ENCODE peak calls at places on chromosomes 2 and 18, in four cellular contexts. Y, S, E and W are unnamed samples.

GRCh38 chr2:157792345-157793052 is 83.6 kb downstream of the ACVR1 start:
- DNase-seq in Y (no peak), S (no peak), E (no peak), W (no peak)

GRCh38 chr2:675460-675859 is 1.7 kb downstream of the TMEM18 start:
- DNase-seq in Y (no peak), S (no peak), E (no peak), W (no peak)

GRCh38 chr2:226699321-226699720 is 100.3 kb downstream of the IRS1 start:
- DNase-seq in Y (no peak), S (no peak), E (no peak), W (no peak)

GRCh38 chr2:111900859-111901258 is 2.5 kb downstream of the MERTK start:
- DNase-seq in Y (no peak), S (peak), E (peak), W (no peak)

GRCh38 chr18:44744206-44745180 is 63.8 kb downstream of the SETBP1 start:
- DNase-seq in Y (no peak), S (peak), E (no peak), W (no peak)

GRCh38 chr2:10142640-10142965 is 20.1 kb downstream of the RRM2 start:
- DNase-seq in Y (no peak), S (no peak), E (no peak), W (no peak)

GRCh38 chr2:144382848-144383247 is 137.1 kb downstream of the ZEB2 start:
- DNase-seq in Y (no peak), S (no peak), E (no peak), W (no peak)

GRCh38 chr2:217293607-217294006 is 433.7 kb upstream of the TNP1 start:
- DNase-seq in Y (no peak), S (no peak), E (no peak), W (no peak)

GRCh38 chr2:100895402-100895801 is 75.5 kb downstream of the NPAS2 start:
- DNase-seq in Y (no peak), S (peak), E (no peak), W (no peak)

GRCh38 chr18:47968721-47969120 is 38.3 kb upstream of the SMAD2 start:
- DNase-seq in Y (no peak), S (no peak), E (no peak), W (no peak)

GRCh38 chr2:218983971-218984238 is 1.1 kb downstream of the FEV start:
- DNase-seq in Y (no peak), S (no peak), E (no peak), W (no peak)

GRCh38 chr2:96697476-96697875 is 42.4 kb downstream of the LMAN2L start:
- DNase-seq in Y (no peak), S (no peak), E (no peak), W (no peak)

GRCh38 chr18:34709631-34710429 is at the start of gene DTNA:
- DNase-seq in Y (no peak), S (peak), E (no peak), W (no peak)

GRCh38 chr2:191740776-191741175 is 62.8 kb downstream of the NABP1 start:
- DNase-seq in Y (no peak), S (no peak), E (no peak), W (no peak)

GRCh38 chr2:195486987-195487644 is 169.9 kb upstream of the SLC39A10 start:
- DNase-seq in Y (peak), S (no peak), E (no peak), W (no peak)

GRCh38 chr2:109428841-109429710 is 184.7 kb downstream of the SEPTIN10 start:
- DNase-seq in Y (no peak), S (no peak), E (no peak), W (no peak)

GRCh38 chr2:128298286-128298685 is 20.4 kb downstream of the HS6ST1 start:
- DNase-seq in Y (no peak), S (no peak), E (no peak), W (no peak)

GRCh38 chr18:5710235-5710634 is 166.4 kb upstream of the EPB41L3 start:
- DNase-seq in Y (no peak), S (no peak), E (no peak), W (no peak)

GRCh38 chr18:13216092-13216582 is 2.4 kb upstream of the LDLRAD4 start:
- DNase-seq in Y (peak), S (peak), E (peak), W (peak)

GRCh38 chr2:135694711-135695110 is 46.9 kb upstream of the UBXN4 start:
- DNase-seq in Y (no peak), S (no peak), E (no peak), W (no peak)

DNA sequence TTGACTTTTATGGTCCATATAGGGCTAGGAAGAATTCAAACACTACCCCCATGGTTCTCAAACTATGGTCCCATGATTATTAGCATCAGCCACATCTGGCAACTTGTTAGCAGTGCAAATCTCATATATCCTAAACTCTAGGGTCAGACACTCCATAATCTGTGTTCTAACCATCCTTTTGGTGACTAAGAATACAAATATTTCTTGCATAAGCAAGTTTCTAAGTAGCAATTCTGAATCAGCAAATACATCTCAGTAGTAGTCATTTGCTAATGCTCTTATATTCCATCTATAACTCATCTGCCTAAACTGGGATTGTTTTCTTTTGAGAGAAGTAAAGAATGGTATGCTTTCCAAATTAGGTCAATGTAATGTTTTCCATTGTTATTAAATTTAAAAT is 447.3 kb downstream of the TMX3 start:
- DNase-seq in Y (no peak), S (no peak), E (no peak), W (no peak)
- TF ChIP-seq JUND in Y (no peak), S (peak), E (no peak), W (no peak)

DNA sequence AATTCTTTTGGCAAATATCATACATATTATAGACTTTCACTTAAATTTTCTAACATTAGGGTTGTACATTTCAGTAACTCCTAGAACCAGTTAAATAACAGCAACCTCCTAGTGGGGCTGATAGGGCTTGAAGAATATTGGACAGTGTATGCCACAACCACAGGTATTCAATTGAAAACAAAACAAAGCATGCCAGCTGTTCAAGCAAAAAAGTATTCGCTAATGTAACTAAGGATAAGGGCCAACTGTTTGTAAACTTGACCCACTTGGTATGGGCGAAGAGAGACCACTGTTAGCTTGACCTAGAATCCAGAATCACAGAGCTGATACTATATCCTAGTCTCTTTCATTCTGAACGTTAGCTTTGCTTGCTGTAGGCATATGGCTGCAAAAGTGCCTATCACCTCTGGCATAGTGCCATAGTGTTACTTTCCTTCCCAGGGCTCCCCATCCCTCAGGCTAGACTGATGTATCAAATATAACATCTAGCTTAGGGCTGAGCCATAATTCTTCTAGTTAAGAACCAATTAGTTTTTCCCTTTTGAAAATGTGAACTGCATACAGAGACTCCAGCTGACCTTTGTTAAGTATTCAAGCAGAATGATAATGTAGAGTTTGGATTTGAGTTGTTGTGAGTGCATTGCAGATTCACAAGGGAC is 458.8 kb upstream of the NRXN1 start:
- DNase-seq in Y (no peak), S (peak), E (no peak), W (no peak)
- TF ChIP-seq JUND in Y (no peak), S (no peak), E (no peak), W (no peak)

GRCh38 chr18:62738638-62739037 is 23.3 kb downstream of the PHLPP1 start:
- DNase-seq in Y (no peak), S (no peak), E (no peak), W (no peak)

GRCh38 chr18:62744076-62744705 is 28.9 kb downstream of the PHLPP1 start:
- DNase-seq in Y (no peak), S (no peak), E (peak), W (no peak)

GRCh38 chr18:62739911-62740310 is 24.6 kb downstream of the PHLPP1 start:
- DNase-seq in Y (no peak), S (no peak), E (no peak), W (no peak)

GRCh38 chr18:62741584-62741983 is 26.2 kb downstream of the PHLPP1 start:
- DNase-seq in Y (no peak), S (no peak), E (peak), W (no peak)

GRCh38 chr18:62741118-62741566 is 25.8 kb downstream of the PHLPP1 start:
- DNase-seq in Y (peak), S (no peak), E (peak), W (no peak)
- TF ChIP-seq JUND in Y (peak), S (peak), E (peak), W (no peak)

DNA sequence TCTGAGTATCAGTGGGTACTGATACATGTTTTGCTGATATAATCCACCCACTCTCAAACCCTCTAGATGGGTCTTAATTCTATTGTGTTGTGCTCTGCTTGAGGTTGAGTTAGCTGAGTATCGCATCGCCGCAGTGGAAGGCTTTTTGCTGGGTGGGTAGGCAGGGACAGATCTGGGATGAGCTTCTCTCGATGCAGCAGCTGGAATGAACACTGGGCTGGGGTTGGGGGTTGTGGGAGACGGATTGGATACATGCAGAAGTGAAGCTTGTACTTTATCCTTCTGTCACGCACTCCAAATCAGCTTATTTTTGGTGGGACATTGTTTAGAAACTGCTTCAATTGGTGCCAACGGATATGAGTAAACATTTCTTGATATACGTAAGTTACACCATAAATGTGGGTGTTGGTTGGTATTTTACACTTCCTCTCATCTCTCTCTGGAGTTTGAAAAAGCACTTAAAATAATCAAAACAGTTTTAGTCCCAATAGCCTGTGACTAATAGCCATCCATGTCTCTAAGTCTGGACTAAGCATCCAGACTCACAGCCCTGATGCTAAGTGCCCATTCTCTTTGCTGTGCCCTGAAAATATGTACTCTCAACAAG is 107.1 kb downstream of the POLE4 start:
- DNase-seq in Y (no peak), S (no peak), E (no peak), W (no peak)
- TF ChIP-seq JUND in Y (no peak), S (no peak), E (no peak), W (no peak)

DNA sequence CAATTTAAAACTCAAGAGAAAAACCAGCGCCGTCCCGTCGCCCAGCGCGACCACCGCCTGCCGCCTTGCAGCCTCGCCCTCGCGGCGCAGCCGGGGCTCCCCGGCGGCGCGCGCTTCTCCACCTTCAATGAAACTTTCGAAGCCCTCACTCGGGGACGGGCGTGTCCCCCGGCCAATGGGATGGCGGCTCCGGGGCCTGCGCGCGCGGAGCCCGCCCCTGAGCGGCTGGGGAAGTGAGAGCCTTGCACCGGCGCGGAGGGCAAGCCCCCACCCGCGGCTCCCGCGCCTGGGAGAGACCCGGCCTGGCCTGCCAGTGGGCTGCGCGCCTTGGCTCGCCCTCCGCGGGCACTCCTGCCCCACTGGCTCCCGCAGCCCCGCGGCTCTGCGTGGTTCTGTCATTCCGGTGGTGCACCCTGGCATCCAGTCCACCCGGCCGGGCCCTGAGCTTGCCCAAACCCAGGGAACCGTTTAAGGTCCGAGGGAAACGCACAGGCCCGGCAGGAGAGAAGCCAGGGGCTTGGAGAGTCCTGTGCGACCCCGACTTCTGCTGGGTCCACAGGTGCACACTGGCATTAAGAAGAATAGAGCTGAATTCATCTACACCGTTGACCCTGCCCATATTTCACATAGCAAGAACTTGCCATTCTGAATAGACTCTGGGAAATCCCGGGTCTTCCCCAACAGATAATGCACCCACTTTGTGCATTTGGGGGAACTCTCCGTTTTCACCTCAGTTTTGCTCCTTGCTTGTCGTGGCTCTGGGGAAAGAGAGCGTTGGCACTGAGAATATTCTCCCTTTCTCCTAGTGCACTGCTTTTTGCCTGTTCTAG is at the start of gene PIEZO2:
- DNase-seq in Y (no peak), S (peak), E (peak), W (no peak)
- TF ChIP-seq JUND in Y (no peak), S (no peak), E (no peak), W (no peak)

DNA sequence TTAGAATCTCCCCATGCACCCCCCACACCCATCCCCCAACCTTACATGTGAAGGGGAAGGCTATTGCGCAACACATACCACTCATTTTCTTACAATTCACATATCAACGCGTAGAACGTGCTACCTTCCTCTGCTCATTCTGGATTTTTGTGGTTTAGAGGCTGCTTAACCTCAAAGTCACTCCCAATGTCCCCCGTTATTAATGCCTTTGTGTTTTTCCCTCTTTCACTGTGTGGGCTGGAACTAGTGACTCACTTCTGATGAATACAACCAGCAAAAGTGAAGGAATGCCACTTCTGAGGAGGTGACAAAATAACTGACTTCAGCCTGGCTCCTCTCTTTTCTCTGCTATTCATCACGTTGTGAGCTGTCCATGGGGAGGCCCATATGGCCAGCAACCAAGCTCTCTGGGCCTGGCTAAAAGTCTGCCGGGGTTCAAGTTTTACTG is 342.5 kb upstream of the NXPH2 start:
- DNase-seq in Y (peak), S (no peak), E (no peak), W (no peak)
- TF ChIP-seq JUND in Y (peak), S (no peak), E (no peak), W (no peak)

DNA sequence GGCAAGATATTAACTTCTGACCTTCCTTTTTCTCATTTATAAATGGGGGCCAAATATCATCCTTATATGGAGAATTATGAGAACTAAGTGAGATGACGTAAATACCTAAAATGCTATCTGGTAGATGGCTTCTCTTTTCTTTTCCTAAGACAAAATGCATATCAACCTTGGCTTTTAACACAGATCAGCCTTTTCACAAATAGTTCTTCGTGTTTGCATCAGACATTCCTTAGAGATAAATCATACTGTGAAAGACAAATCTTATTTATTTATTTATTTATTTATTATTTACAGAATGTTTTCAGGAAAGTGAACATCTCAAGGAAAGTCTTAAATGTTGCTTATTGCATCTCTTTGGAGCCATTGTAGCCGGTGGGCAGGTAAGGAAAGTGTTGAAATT is 62.8 kb downstream of the NBEAL1 start:
- DNase-seq in Y (no peak), S (no peak), E (no peak), W (no peak)
- TF ChIP-seq JUND in Y (no peak), S (no peak), E (no peak), W (no peak)

GRCh38 chr2:225429718-225430117 is 30.2 kb downstream of the NYAP2 start:
- DNase-seq in Y (no peak), S (peak), E (no peak), W (no peak)
- TF ChIP-seq JUND in Y (no peak), S (no peak), E (no peak), W (no peak)

GRCh38 chr2:23420091-23420839 is 35.3 kb downstream of the KLHL29 start:
- DNase-seq in Y (no peak), S (peak), E (no peak), W (no peak)

GRCh38 chr2:23420840-23421476 is 36.0 kb downstream of the KLHL29 start:
- DNase-seq in Y (no peak), S (peak), E (no peak), W (no peak)

GRCh38 chr2:23418056-23418455 is 33.1 kb downstream of the KLHL29 start:
- DNase-seq in Y (no peak), S (no peak), E (no peak), W (no peak)

GRCh38 chr2:23418490-23418911 is 33.5 kb downstream of the KLHL29 start:
- DNase-seq in Y (no peak), S (no peak), E (no peak), W (no peak)

DNA sequence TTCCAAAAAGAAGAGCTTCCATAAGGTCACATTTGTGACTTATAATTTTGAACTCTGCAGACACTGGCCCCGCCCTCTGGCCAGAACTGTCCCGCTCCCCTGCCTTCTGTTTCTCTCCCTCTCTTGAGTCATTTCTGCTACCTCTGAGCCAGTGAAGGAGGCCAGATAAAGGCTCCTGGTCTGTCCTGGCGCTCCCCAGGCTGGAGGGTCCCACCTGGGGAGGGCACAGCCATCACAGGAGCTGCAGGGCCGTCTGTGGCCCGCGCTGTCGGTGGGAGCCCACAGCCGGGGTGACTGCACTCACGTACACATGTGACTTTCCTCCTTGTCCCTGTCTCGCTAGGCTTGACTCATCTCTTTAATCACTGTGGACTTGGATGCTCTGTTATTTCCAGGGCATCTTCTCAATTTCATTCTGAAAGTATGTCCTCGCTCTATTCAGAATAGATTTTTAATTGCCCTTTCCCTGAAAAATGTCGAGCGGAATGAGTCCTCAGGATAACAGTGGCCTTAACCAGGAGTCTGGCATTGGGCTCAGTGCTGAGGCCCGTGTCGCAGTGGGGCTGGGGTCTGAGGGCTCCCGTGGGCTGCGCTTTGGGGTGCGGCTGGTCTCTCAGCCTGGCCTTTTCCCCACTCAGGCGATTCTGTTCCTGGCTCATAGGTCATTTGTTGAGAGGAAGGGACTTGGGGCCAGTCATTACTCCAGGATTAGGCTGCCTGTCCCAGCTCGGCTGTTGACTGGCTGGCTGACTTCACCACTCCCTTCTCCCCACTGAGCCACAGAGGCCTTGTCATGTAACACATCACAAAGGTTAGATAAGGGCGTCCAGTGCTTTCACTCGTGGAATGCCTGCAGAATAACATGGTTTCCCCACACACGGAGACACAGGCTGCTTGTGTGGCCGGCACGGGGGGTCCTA is 34.5 kb downstream of the KLHL29 start:
- DNase-seq in Y (no peak), S (no peak), E (no peak), W (no peak)
- TF ChIP-seq JUND in Y (no peak), S (no peak), E (no peak), W (no peak)

DNA sequence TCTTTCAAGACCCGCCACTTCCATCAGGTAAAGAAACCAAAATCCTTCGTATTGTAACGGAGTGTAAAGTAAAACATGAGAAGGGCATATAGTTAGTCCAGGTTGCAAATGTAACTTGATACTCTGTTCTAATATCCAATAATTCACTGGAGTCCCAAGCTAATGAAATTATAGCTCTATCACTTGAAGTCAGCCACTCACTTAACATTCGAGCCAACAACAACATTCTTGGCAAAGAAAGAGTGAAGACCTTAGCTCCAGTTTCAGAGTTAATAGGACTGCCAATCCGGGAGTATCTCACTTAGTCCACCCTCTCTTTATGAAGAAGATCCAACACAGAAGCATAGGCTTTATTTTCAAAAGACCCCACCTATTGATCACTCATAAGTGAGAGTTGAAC is 298.0 kb upstream of the SOX11 start:
- DNase-seq in Y (no peak), S (no peak), E (no peak), W (no peak)
- TF ChIP-seq JUND in Y (no peak), S (no peak), E (no peak), W (no peak)